ENCODE peak calls at places on chromosomes 2 and 18, in five cellular contexts. X is thyroid gland, E is endothelial cell of umbilical vein, T is A549, H is breast epithelium. B is an unnamed sample.
A peak's percentile ranks its signal among the peaks of the same experiment; 100 is the strongest.

GRCh38 chr18:31878358-31878757 is 64.6 kb downstream of the TRAPPC8 start:
- DNase-seq in E (no peak), H (no peak), X (no peak), T (no peak), B (no peak)

GRCh38 chr2:128473175-128474013 is 154.7 kb upstream of the HS6ST1 start:
- DNase-seq in X (peak; percentile 55), T (no peak), E (no peak), H (no peak), B (no peak)

GRCh38 chr2:183868153-183868552 is 730.2 kb upstream of the ZNF804A start:
- DNase-seq in T (no peak), E (no peak), H (no peak), X (no peak), B (no peak)

GRCh38 chr2:193868833-193869232 is 1674.1 kb upstream of the TMEFF2 start:
- DNase-seq in T (no peak), X (no peak), H (no peak), E (no peak), B (peak; percentile 12)

GRCh38 chr18:77132369-77133050 is at the start of gene MBP:
- DNase-seq in T (peak; percentile 45), H (peak; percentile 75), E (no peak), X (peak; percentile 91), B (no peak)

GRCh38 chr18:23208600-23208999 is 73.3 kb downstream of the CABLES1 start:
- DNase-seq in X (no peak), T (no peak), H (no peak), E (no peak), B (no peak)

GRCh38 chr18:31563778-31564177 is 27.9 kb upstream of the TTR start:
- DNase-seq in H (no peak), X (no peak), T (no peak), E (no peak), B (no peak)

GRCh38 chr2:134490535-134490934 is 228.3 kb downstream of the TMEM163 start:
- DNase-seq in E (no peak), T (no peak), X (no peak), H (no peak), B (no peak)

GRCh38 chr18:31610841-31611240 is 19.2 kb downstream of the TTR start:
- DNase-seq in X (peak; percentile 2), H (no peak), E (peak; percentile 26), T (peak; percentile 6), B (no peak)

GRCh38 chr18:56127322-56128099 is 510.9 kb downstream of the TXNL1 start:
- DNase-seq in T (no peak), X (no peak), H (no peak), E (no peak), B (no peak)

GRCh38 chr2:231642631-231643493 is 50.2 kb downstream of the TEX44 start:
- DNase-seq in X (peak; percentile 82), T (peak; percentile 97), H (peak; percentile 90), E (peak; percentile 94), B (peak; percentile 96)

GRCh38 chr2:9060819-9061218 is 57.3 kb upstream of the MBOAT2 start:
- DNase-seq in T (no peak), X (no peak), H (no peak), E (no peak), B (no peak)

GRCh38 chr2:238061310-238062202 is 755 bp downstream of the SCLY start:
- DNase-seq in T (peak; percentile 49), E (peak; percentile 30), X (peak; percentile 20), H (no peak), B (peak; percentile 66)

GRCh38 chr18:2855560-2856350 is 8.9 kb downstream of the EMILIN2 start:
- DNase-seq in X (no peak), H (no peak), E (no peak), T (no peak), B (no peak)

GRCh38 chr2:237184192-237184922 is 98.7 kb downstream of the COPS8 start:
- DNase-seq in E (no peak), X (no peak), T (peak; percentile 87), H (no peak), B (peak; percentile 63)

GRCh38 chr2:224754129-224754528 is 38.0 kb upstream of the CCDC195 start:
- DNase-seq in H (no peak), E (no peak), T (no peak), X (no peak), B (no peak)

GRCh38 chr2:105243961-105244360 is 2.4 kb downstream of the GPR45 start:
- DNase-seq in T (no peak), H (no peak), X (no peak), E (no peak), B (no peak)

GRCh38 chr2:187429989-187430388 is 18.1 kb downstream of the CALCRL start:
- DNase-seq in H (no peak), X (no peak), E (peak; percentile 95), T (no peak), B (peak; percentile 5)

GRCh38 chr2:146661494-146662096 is 1183.2 kb upstream of the ACVR2A start:
- DNase-seq in X (no peak), E (peak; percentile 56), H (no peak), T (peak; percentile 56), B (no peak)

GRCh38 chr2:237702439-237703397 is 75.3 kb downstream of the LRRFIP1 start:
- DNase-seq in X (peak; percentile 69), E (peak; percentile 77), H (no peak), T (no peak), B (no peak)

GRCh38 chr2:230472619-230473018 is 56.6 kb downstream of the SP100 start:
- DNase-seq in E (peak; percentile 4), T (peak; percentile 29), H (no peak), X (no peak), B (peak; percentile 12)

GRCh38 chr2:201107624-201108023 is 8.3 kb upstream of the CFLAR start:
- DNase-seq in X (no peak), H (no peak), T (no peak), E (no peak), B (no peak)

GRCh38 chr2:84996909-84997308 is 25.9 kb downstream of the KCMF1 start:
- DNase-seq in T (no peak), X (no peak), E (no peak), H (no peak), B (no peak)

GRCh38 chr2:134127496-134127895 is 126.4 kb upstream of the MGAT5 start:
- DNase-seq in H (no peak), T (no peak), E (no peak), X (peak; percentile 25), B (no peak)

GRCh38 chr2:218631837-218632236 is 24.1 kb downstream of the PLCD4 start:
- DNase-seq in H (no peak), X (no peak), E (peak; percentile 95), T (no peak), B (no peak)

GRCh38 chr2:181466661-181467576 is 9.7 kb downstream of the ITGA4 start:
- DNase-seq in H (peak; percentile 56), X (peak; percentile 68), T (peak; percentile 51), E (peak; percentile 41), B (peak; percentile 6)

GRCh38 chr2:181465686-181466375 is 8.6 kb downstream of the ITGA4 start:
- DNase-seq in H (no peak), X (no peak), E (no peak), T (no peak), B (no peak)

GRCh38 chr2:181461056-181461630 is 4.0 kb downstream of the ITGA4 start:
- DNase-seq in T (no peak), E (no peak), X (no peak), H (no peak), B (no peak)

GRCh38 chr2:181462032-181462431 is 4.8 kb downstream of the ITGA4 start:
- DNase-seq in X (no peak), E (no peak), H (no peak), T (no peak), B (no peak)

GRCh38 chr2:181463573-181463972 is 6.4 kb downstream of the ITGA4 start:
- DNase-seq in T (no peak), X (no peak), E (no peak), H (no peak), B (no peak)
- TF ChIP-seq POLR2A in T (no peak), X (no peak), E (no peak), H (no peak), B (no peak)

GRCh38 chr2:55120634-55121359 is 70.5 kb upstream of the RTN4 start:
- DNase-seq in E (no peak), X (no peak), H (no peak), T (no peak), B (no peak)
- TF ChIP-seq POLR2A in E (no peak), X (no peak), H (no peak), T (no peak), B (no peak)

GRCh38 chr2:116057538-116057937 is 1615.1 kb downstream of the DPP10 start:
- DNase-seq in H (no peak), T (no peak), E (no peak), X (no peak), B (no peak)
- TF ChIP-seq POLR2A in H (no peak), T (no peak), E (no peak), X (no peak), B (no peak)

GRCh38 chr18:697771-698170 is 14.7 kb downstream of the ENOSF1 start:
- DNase-seq in H (no peak), E (no peak), T (no peak), X (peak; percentile 75), B (no peak)

GRCh38 chr18:692841-693240 is 19.6 kb downstream of the ENOSF1 start:
- DNase-seq in H (no peak), E (no peak), T (no peak), X (no peak), B (no peak)

DNA sequence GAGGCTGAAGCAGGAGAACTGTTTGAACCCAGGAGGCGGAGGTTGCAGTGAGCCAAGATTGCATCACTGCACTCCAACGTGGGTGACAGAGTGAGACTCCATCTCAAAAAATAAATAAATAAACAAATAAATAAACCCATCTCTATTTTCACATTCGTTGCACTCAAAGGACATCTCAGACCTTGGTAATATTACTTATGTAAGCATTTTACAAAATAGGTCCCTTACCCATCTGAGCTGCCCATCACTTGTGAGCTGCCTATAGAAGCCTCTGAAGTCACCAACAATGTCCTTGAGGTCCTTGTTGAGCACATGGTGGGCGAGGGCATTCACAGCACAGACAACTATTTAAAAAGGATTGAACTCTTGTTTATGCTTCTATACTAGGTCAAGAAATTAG is 15.4 kb downstream of the ENOSF1 start:
- DNase-seq in E (no peak), T (no peak), H (no peak), X (no peak), B (no peak)
- TF ChIP-seq POLR2A in E (no peak), T (no peak), H (no peak), X (no peak), B (no peak)